ENCODE peak calls at places on chromosomes 12 and 14, in six cellular contexts. One of them, this sample, is unnamed.

GRCh38 chr12:62127516-62127915 is 132.7 kb upstream of the USP15 start:
- DNase-seq in trophoblast cell: peak
- DNase-seq in IMR-90: no peak
- DNase-seq in neuronal stem cell: no peak
- DNase-seq in mesenchymal stem cell: no peak
- DNase-seq in H1: no peak
- DNase-seq in this sample: peak

GRCh38 chr12:54463484-54463883 is 9.9 kb downstream of the GTSF1 start:
- DNase-seq in H1: no peak
- DNase-seq in IMR-90: no peak
- DNase-seq in trophoblast cell: no peak
- DNase-seq in mesenchymal stem cell: no peak
- DNase-seq in neuronal stem cell: no peak
- DNase-seq in this sample: no peak

GRCh38 chr14:90049390-90049789 is 12.4 kb upstream of the KCNK13 start:
- DNase-seq in mesenchymal stem cell: no peak
- DNase-seq in IMR-90: no peak
- DNase-seq in neuronal stem cell: no peak
- DNase-seq in H1: no peak
- DNase-seq in trophoblast cell: no peak
- DNase-seq in this sample: peak

GRCh38 chr12:84632556-84632955 is 280.0 kb downstream of the SLC6A15 start:
- DNase-seq in H1: no peak
- DNase-seq in trophoblast cell: peak
- DNase-seq in IMR-90: no peak
- DNase-seq in neuronal stem cell: no peak
- DNase-seq in mesenchymal stem cell: peak
- DNase-seq in this sample: peak

GRCh38 chr12:52673216-52673615 is 7.0 kb downstream of the KRT1 start:
- DNase-seq in neuronal stem cell: no peak
- DNase-seq in H1: no peak
- DNase-seq in IMR-90: no peak
- DNase-seq in trophoblast cell: peak
- DNase-seq in mesenchymal stem cell: no peak
- DNase-seq in this sample: no peak

GRCh38 chr12:90712671-90713070 is 242.3 kb downstream of the CCER1 start:
- DNase-seq in neuronal stem cell: no peak
- DNase-seq in trophoblast cell: no peak
- DNase-seq in H1: no peak
- DNase-seq in IMR-90: no peak
- DNase-seq in mesenchymal stem cell: peak
- DNase-seq in this sample: no peak

GRCh38 chr12:104643093-104643646 is 186.4 kb downstream of the CHST11 start:
- DNase-seq in neuronal stem cell: no peak
- DNase-seq in H1: no peak
- DNase-seq in trophoblast cell: peak
- DNase-seq in IMR-90: no peak
- DNase-seq in mesenchymal stem cell: peak
- DNase-seq in this sample: no peak

GRCh38 chr12:93344876-93345275 is 32.8 kb upstream of the NUDT4 start:
- DNase-seq in IMR-90: no peak
- DNase-seq in mesenchymal stem cell: no peak
- DNase-seq in H1: no peak
- DNase-seq in trophoblast cell: no peak
- DNase-seq in neuronal stem cell: no peak
- DNase-seq in this sample: no peak

GRCh38 chr12:84506317-84506716 is 406.3 kb downstream of the SLC6A15 start:
- DNase-seq in H1: no peak
- DNase-seq in trophoblast cell: no peak
- DNase-seq in mesenchymal stem cell: no peak
- DNase-seq in neuronal stem cell: no peak
- DNase-seq in IMR-90: no peak
- DNase-seq in this sample: no peak

GRCh38 chr12:105239304-105239703 is 3.3 kb upstream of the APPL2 start:
- DNase-seq in mesenchymal stem cell: no peak
- DNase-seq in neuronal stem cell: no peak
- DNase-seq in H1: no peak
- DNase-seq in trophoblast cell: no peak
- DNase-seq in IMR-90: no peak
- DNase-seq in this sample: no peak

GRCh38 chr12:26633591-26634210 is 199.3 kb downstream of the ITPR2 start:
- DNase-seq in IMR-90: peak
- DNase-seq in H1: no peak
- DNase-seq in neuronal stem cell: no peak
- DNase-seq in trophoblast cell: peak
- DNase-seq in mesenchymal stem cell: peak
- DNase-seq in this sample: peak

GRCh38 chr14:30227436-30227835 is 299.8 kb upstream of the PRKD1 start:
- DNase-seq in mesenchymal stem cell: no peak
- DNase-seq in H1: no peak
- DNase-seq in neuronal stem cell: no peak
- DNase-seq in IMR-90: peak
- DNase-seq in trophoblast cell: no peak
- DNase-seq in this sample: no peak

GRCh38 chr14:84409435-84409834 is 1120.5 kb upstream of the FLRT2 start:
- DNase-seq in trophoblast cell: peak
- DNase-seq in H1: no peak
- DNase-seq in IMR-90: peak
- DNase-seq in mesenchymal stem cell: no peak
- DNase-seq in neuronal stem cell: no peak
- DNase-seq in this sample: no peak

GRCh38 chr12:75784591-75784990 is 247.0 kb downstream of the PHLDA1 start:
- DNase-seq in trophoblast cell: no peak
- DNase-seq in H1: no peak
- DNase-seq in IMR-90: peak
- DNase-seq in mesenchymal stem cell: peak
- DNase-seq in neuronal stem cell: no peak
- DNase-seq in this sample: no peak

GRCh38 chr12:122326597-122326996 is 60.3 kb upstream of the VPS33A start:
- DNase-seq in IMR-90: no peak
- DNase-seq in neuronal stem cell: no peak
- DNase-seq in trophoblast cell: no peak
- DNase-seq in mesenchymal stem cell: no peak
- DNase-seq in H1: no peak
- DNase-seq in this sample: no peak

GRCh38 chr14:22549981-22550670 is 38.9 kb downstream of the DAD1 start:
- DNase-seq in mesenchymal stem cell: no peak
- DNase-seq in H1: no peak
- DNase-seq in neuronal stem cell: no peak
- DNase-seq in trophoblast cell: no peak
- DNase-seq in IMR-90: peak
- DNase-seq in this sample: no peak

GRCh38 chr12:2575245-2575644 is 219.5 kb upstream of the FKBP4 start:
- DNase-seq in neuronal stem cell: no peak
- DNase-seq in H1: no peak
- DNase-seq in trophoblast cell: no peak
- DNase-seq in IMR-90: no peak
- DNase-seq in mesenchymal stem cell: no peak
- DNase-seq in this sample: no peak

GRCh38 chr12:76308866-76309265 is 39.3 kb downstream of the BBS10 start:
- DNase-seq in IMR-90: no peak
- DNase-seq in mesenchymal stem cell: no peak
- DNase-seq in neuronal stem cell: no peak
- DNase-seq in H1: no peak
- DNase-seq in trophoblast cell: no peak
- DNase-seq in this sample: no peak

GRCh38 chr12:51413791-51414190 is 10.8 kb upstream of the SLC4A8 start:
- DNase-seq in mesenchymal stem cell: no peak
- DNase-seq in trophoblast cell: no peak
- DNase-seq in H1: no peak
- DNase-seq in IMR-90: no peak
- DNase-seq in neuronal stem cell: no peak
- DNase-seq in this sample: no peak

GRCh38 chr14:99579903-99580570 is 24.0 kb downstream of the CCDC85C start:
- DNase-seq in trophoblast cell: peak
- DNase-seq in neuronal stem cell: no peak
- DNase-seq in mesenchymal stem cell: no peak
- DNase-seq in IMR-90: peak
- DNase-seq in H1: no peak
- DNase-seq in this sample: peak

GRCh38 chr12:55051197-55051920 is 31.6 kb downstream of the NEUROD4 start:
- DNase-seq in mesenchymal stem cell: no peak
- DNase-seq in trophoblast cell: peak
- DNase-seq in IMR-90: no peak
- DNase-seq in neuronal stem cell: no peak
- DNase-seq in H1: no peak
- DNase-seq in this sample: no peak

GRCh38 chr14:100076133-100076532 is 10.9 kb downstream of the EVL start:
- DNase-seq in IMR-90: peak
- DNase-seq in neuronal stem cell: no peak
- DNase-seq in H1: no peak
- DNase-seq in mesenchymal stem cell: peak
- DNase-seq in trophoblast cell: peak
- DNase-seq in this sample: peak

GRCh38 chr14:94560782-94561655 is at the start of gene SERPINA4:
- DNase-seq in H1: no peak
- DNase-seq in mesenchymal stem cell: no peak
- DNase-seq in neuronal stem cell: no peak
- DNase-seq in IMR-90: no peak
- DNase-seq in trophoblast cell: no peak
- DNase-seq in this sample: no peak

GRCh38 chr14:39268393-39268792 is 34.7 kb downstream of the MIA2 start:
- DNase-seq in IMR-90: peak
- DNase-seq in neuronal stem cell: no peak
- DNase-seq in mesenchymal stem cell: peak
- DNase-seq in H1: no peak
- DNase-seq in trophoblast cell: no peak
- DNase-seq in this sample: peak

GRCh38 chr14:77043177-77043983 is 14.9 kb upstream of the IRF2BPL start:
- DNase-seq in neuronal stem cell: no peak
- DNase-seq in IMR-90: peak
- DNase-seq in H1: no peak
- DNase-seq in mesenchymal stem cell: peak
- DNase-seq in trophoblast cell: peak
- DNase-seq in this sample: no peak
- H3K4me3 ChIP-seq in neuronal stem cell: no peak
- H3K4me3 ChIP-seq in IMR-90: no peak
- H3K4me3 ChIP-seq in H1: no peak
- H3K4me3 ChIP-seq in mesenchymal stem cell: no peak
- H3K4me3 ChIP-seq in trophoblast cell: no peak
- H3K4me3 ChIP-seq in this sample: no peak

GRCh38 chr14:76929927-76930326 is 98.6 kb downstream of the IRF2BPL start:
- DNase-seq in IMR-90: no peak
- DNase-seq in H1: no peak
- DNase-seq in trophoblast cell: peak
- DNase-seq in neuronal stem cell: no peak
- DNase-seq in mesenchymal stem cell: peak
- DNase-seq in this sample: peak

GRCh38 chr14:76923422-76924362 is 97.5 kb downstream of the LRRC74A start:
- DNase-seq in mesenchymal stem cell: no peak
- DNase-seq in IMR-90: no peak
- DNase-seq in trophoblast cell: no peak
- DNase-seq in neuronal stem cell: no peak
- DNase-seq in H1: peak
- DNase-seq in this sample: no peak

GRCh38 chr14:76928301-76928700 is 100.2 kb downstream of the IRF2BPL start:
- DNase-seq in H1: no peak
- DNase-seq in mesenchymal stem cell: no peak
- DNase-seq in trophoblast cell: no peak
- DNase-seq in IMR-90: no peak
- DNase-seq in neuronal stem cell: no peak
- DNase-seq in this sample: no peak

GRCh38 chr14:76924363-76925151 is 98.3 kb downstream of the LRRC74A start:
- DNase-seq in mesenchymal stem cell: peak
- DNase-seq in neuronal stem cell: peak
- DNase-seq in IMR-90: no peak
- DNase-seq in H1: peak
- DNase-seq in trophoblast cell: no peak
- DNase-seq in this sample: peak

DNA sequence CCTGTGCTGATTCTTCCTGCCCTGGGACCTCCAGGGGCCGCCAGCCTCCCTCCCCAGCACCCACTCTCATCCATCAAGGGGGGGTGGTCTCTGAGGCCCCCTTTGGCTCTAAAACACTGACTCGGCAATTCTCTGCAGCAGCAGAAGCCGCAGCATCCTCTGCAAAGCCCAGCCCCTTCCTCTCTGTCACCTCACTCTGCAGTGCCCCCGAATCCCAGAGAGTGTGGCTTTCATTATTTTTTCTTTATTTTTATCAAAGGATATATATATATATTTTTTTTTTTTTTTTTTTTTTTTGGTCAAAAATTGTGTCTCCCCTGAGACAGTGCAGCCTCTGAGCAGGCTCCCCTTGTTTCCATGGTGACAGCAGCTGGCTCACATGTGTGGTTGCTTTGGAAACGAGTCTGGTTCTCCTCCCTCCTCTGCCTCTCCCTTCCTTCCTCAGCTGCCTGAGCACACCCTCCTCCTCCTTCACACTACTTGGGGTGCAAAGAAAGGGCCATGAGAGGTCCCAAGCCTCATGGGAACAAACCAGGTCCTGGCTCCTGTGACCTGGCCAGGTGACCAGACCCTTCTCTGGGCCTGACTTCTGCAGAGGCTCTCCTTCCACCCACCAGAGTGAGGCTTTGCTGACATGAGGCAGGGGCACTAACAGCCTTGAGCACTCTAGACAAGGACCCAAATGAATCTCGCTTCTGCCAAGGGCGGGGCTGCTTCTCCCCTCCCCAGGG is 100.5 kb downstream of the LRRC74A start:
- DNase-seq in trophoblast cell: no peak
- DNase-seq in IMR-90: peak
- DNase-seq in H1: no peak
- DNase-seq in neuronal stem cell: no peak
- DNase-seq in mesenchymal stem cell: peak
- DNase-seq in this sample: no peak
- H3K18ac ChIP-seq in trophoblast cell: no peak
- H3K18ac ChIP-seq in IMR-90: no peak
- H3K18ac ChIP-seq in H1: peak
- H3K18ac ChIP-seq in neuronal stem cell: peak
- H3K18ac ChIP-seq in mesenchymal stem cell: peak
- H3K18ac ChIP-seq in this sample: no peak

GRCh38 chr12:6199211-6199530 is 1.0 kb upstream of the CD9 start:
- DNase-seq in H1: no peak
- DNase-seq in IMR-90: no peak
- DNase-seq in neuronal stem cell: no peak
- DNase-seq in mesenchymal stem cell: no peak
- DNase-seq in trophoblast cell: peak
- DNase-seq in this sample: no peak
- H3K4me3 ChIP-seq in H1: peak
- H3K4me3 ChIP-seq in IMR-90: no peak
- H3K4me3 ChIP-seq in neuronal stem cell: no peak
- H3K4me3 ChIP-seq in mesenchymal stem cell: no peak
- H3K4me3 ChIP-seq in trophoblast cell: no peak
- H3K4me3 ChIP-seq in this sample: no peak

GRCh38 chr12:24928131-24928530 is 20.8 kb downstream of the BCAT1 start:
- DNase-seq in H1: no peak
- DNase-seq in IMR-90: no peak
- DNase-seq in trophoblast cell: no peak
- DNase-seq in neuronal stem cell: no peak
- DNase-seq in mesenchymal stem cell: no peak
- DNase-seq in this sample: no peak

GRCh38 chr12:24931666-24932405 is 17.1 kb downstream of the BCAT1 start:
- DNase-seq in mesenchymal stem cell: no peak
- DNase-seq in H1: no peak
- DNase-seq in neuronal stem cell: no peak
- DNase-seq in trophoblast cell: no peak
- DNase-seq in IMR-90: peak
- DNase-seq in this sample: no peak

GRCh38 chr12:24933694-24934407 is 15.1 kb downstream of the BCAT1 start:
- DNase-seq in IMR-90: no peak
- DNase-seq in mesenchymal stem cell: no peak
- DNase-seq in trophoblast cell: no peak
- DNase-seq in neuronal stem cell: no peak
- DNase-seq in H1: no peak
- DNase-seq in this sample: no peak

GRCh38 chr12:24929953-24930352 is 18.9 kb downstream of the BCAT1 start:
- DNase-seq in H1: peak
- DNase-seq in IMR-90: no peak
- DNase-seq in mesenchymal stem cell: no peak
- DNase-seq in trophoblast cell: no peak
- DNase-seq in neuronal stem cell: no peak
- DNase-seq in this sample: peak
- H3K18ac ChIP-seq in H1: no peak
- H3K18ac ChIP-seq in IMR-90: no peak
- H3K18ac ChIP-seq in mesenchymal stem cell: no peak
- H3K18ac ChIP-seq in trophoblast cell: peak
- H3K18ac ChIP-seq in neuronal stem cell: peak
- H3K18ac ChIP-seq in this sample: no peak